ENCODE peak calls at places on chromosomes 2 and 18, in eight cellular contexts. R, X, F, T, I, Y, C and K are unnamed samples.

GRCh38 chr18:4144201-4144600 is 310.9 kb downstream of the DLGAP1 start:
- DNase-seq in R (no peak), X (no peak), F (no peak), T (no peak), I (no peak), Y (no peak), C (no peak), K (no peak)

GRCh38 chr2:99520813-99521212 is 31.0 kb upstream of the REV1 start:
- DNase-seq in R (no peak), X (no peak), F (no peak), T (peak), I (peak), Y (no peak), C (no peak), K (no peak)

GRCh38 chr2:226699321-226699720 is 100.3 kb downstream of the IRS1 start:
- DNase-seq in R (peak), X (peak), F (no peak), T (no peak), I (peak), Y (peak), C (no peak), K (no peak)

GRCh38 chr18:12304351-12305210 is 3.5 kb upstream of the TUBB6 start:
- DNase-seq in R (no peak), X (peak), F (peak), T (peak), I (no peak), Y (peak), C (no peak), K (no peak)

GRCh38 chr2:216555274-216555673 is 56.6 kb downstream of the RPL37A start:
- DNase-seq in R (peak), X (peak), F (no peak), T (peak), I (peak), Y (peak), C (no peak), K (no peak)

GRCh38 chr2:142872900-142873724 is 4.4 kb upstream of the KYNU start:
- DNase-seq in R (no peak), X (no peak), F (no peak), T (peak), I (peak), Y (no peak), C (no peak), K (no peak)

GRCh38 chr2:112727276-112728028 is 6.6 kb downstream of the NT5DC4 start:
- DNase-seq in R (no peak), X (no peak), F (no peak), T (no peak), I (no peak), Y (no peak), C (no peak), K (no peak)

GRCh38 chr2:26542676-26543505 is 65.0 kb upstream of the OTOF start:
- DNase-seq in R (no peak), X (peak), F (peak), T (no peak), I (no peak), Y (peak), C (no peak), K (no peak)

GRCh38 chr2:173584676-173585453 is 230.2 kb downstream of the CDCA7 start:
- DNase-seq in R (no peak), X (no peak), F (no peak), T (no peak), I (peak), Y (no peak), C (no peak), K (no peak)

GRCh38 chr2:129606496-129607270 is 372.8 kb upstream of the RAB6C start:
- DNase-seq in R (no peak), X (no peak), F (no peak), T (no peak), I (no peak), Y (no peak), C (no peak), K (no peak)